ENCODE peak calls at places on chromosome 17, in eight cellular contexts. C, N, W, A, S, K, I and L are unnamed samples.

GRCh38 chr17:57892820-57893595 is 43.2 kb upstream of the MRPS23 start:
- DNase-seq in C (no peak), W (peak; percentile 97), A (peak; percentile 89), I (peak; percentile 98), S (peak; percentile 86), K (peak; percentile 98), N (peak; percentile 96), L (peak; percentile 75)

GRCh38 chr17:78329263-78330059 is 30.4 kb downstream of the SOCS3 start:
- DNase-seq in I (peak; percentile 77), A (no peak), S (no peak), K (peak; percentile 92), W (no peak), N (peak; percentile 66), C (no peak), L (no peak)

GRCh38 chr17:60188727-60189126 is 39.0 kb downstream of the CA4 start:
- DNase-seq in N (no peak), S (no peak), I (no peak), W (no peak), A (no peak), C (no peak), K (no peak), L (no peak)

GRCh38 chr17:62101090-62101489 is 36.0 kb upstream of the MED13 start:
- DNase-seq in N (no peak), S (peak; percentile 28), I (no peak), W (no peak), K (no peak), A (no peak), C (no peak), L (no peak)

GRCh38 chr17:40550608-40551007 is 14.7 kb downstream of the CCR7 start:
- DNase-seq in W (peak; percentile 88), A (peak; percentile 56), I (peak; percentile 74), S (no peak), C (peak; percentile 17), N (peak; percentile 84), K (peak; percentile 78), L (peak; percentile 88)

GRCh38 chr17:83126275-83126930 is 47.0 kb downstream of the METRNL start:
- DNase-seq in A (no peak), I (no peak), W (no peak), K (no peak), N (no peak), S (no peak), C (no peak), L (no peak)

GRCh38 chr17:47207143-47208067 is 1.7 kb upstream of the MYL4 start:
- DNase-seq in S (no peak), W (no peak), I (no peak), C (no peak), N (no peak), K (no peak), A (no peak), L (no peak)

GRCh38 chr17:12642034-12642433 is 23.7 kb upstream of the MYOCD start:
- DNase-seq in C (no peak), I (no peak), K (no peak), W (no peak), A (no peak), N (no peak), S (no peak), L (no peak)

GRCh38 chr17:55037828-55038227 is 69.3 kb downstream of the STXBP4 start:
- DNase-seq in C (no peak), A (no peak), S (no peak), I (no peak), N (no peak), W (no peak), K (no peak), L (no peak)

GRCh38 chr17:65627892-65628622 is 66.6 kb upstream of the AXIN2 start:
- DNase-seq in I (peak; percentile 92), K (peak; percentile 82), C (no peak), A (peak; percentile 17), N (peak; percentile 95), W (peak; percentile 16), S (no peak), L (peak; percentile 85)